ENCODE peak calls at places on chromosomes 13 and 19, in four cellular contexts. O, J, X and G are unnamed samples.

GRCh38 chr13:98945863-98946605 is 31.8 kb downstream of the DOCK9 start:
- DNase-seq in O (no peak), J (no peak), X (no peak), G (no peak)

GRCh38 chr19:27776524-27776923 is 1436.4 kb downstream of the UQCRFS1 start:
- DNase-seq in O (no peak), J (peak), X (no peak), G (no peak)

GRCh38 chr13:43023244-43023931 is at the start of gene DNAJC15:
- DNase-seq in O (peak), J (peak), X (peak), G (no peak)

GRCh38 chr13:91580749-91581148 is 182.3 kb downstream of the GPC5 start:
- DNase-seq in O (no peak), J (no peak), X (no peak), G (no peak)

GRCh38 chr19:48182434-48182833 is 12.0 kb downstream of the ZSWIM9 start:
- DNase-seq in O (no peak), J (no peak), X (no peak), G (no peak)

GRCh38 chr19:35195822-35196221 is 32.7 kb downstream of the FAM187B start:
- DNase-seq in O (no peak), J (peak), X (no peak), G (no peak)

GRCh38 chr13:44004881-44005280 is 125.2 kb downstream of the LACC1 start:
- DNase-seq in O (no peak), J (no peak), X (no peak), G (peak)

GRCh38 chr13:103140001-103140671 is 73.9 kb upstream of the SLC10A2 start:
- DNase-seq in O (no peak), J (peak), X (no peak), G (peak)

GRCh38 chr19:57803265-57803593 is 11.5 kb downstream of the ZNF552 start:
- DNase-seq in O (no peak), J (no peak), X (no peak), G (peak)

GRCh38 chr13:75596657-75597182 is 39.4 kb upstream of the LMO7 start:
- DNase-seq in O (no peak), J (no peak), X (no peak), G (no peak)

GRCh38 chr13:25473864-25474263 is 102.1 kb downstream of the ATP8A2 start:
- DNase-seq in O (no peak), J (no peak), X (no peak), G (no peak)

GRCh38 chr13:30120133-30120822 is 187.1 kb downstream of the KATNAL1 start:
- DNase-seq in O (no peak), J (no peak), X (no peak), G (no peak)

GRCh38 chr19:17457621-17458020 is 3.1 kb downstream of the NXNL1 start:
- DNase-seq in O (no peak), J (no peak), X (no peak), G (no peak)

GRCh38 chr19:30049226-30049625 is 107.2 kb downstream of the URI1 start:
- DNase-seq in O (no peak), J (no peak), X (no peak), G (no peak)

GRCh38 chr19:46728693-46729339 is 11.9 kb upstream of the PRKD2 start:
- DNase-seq in O (peak), J (peak), X (peak), G (no peak)

GRCh38 chr19:51000981-51001380 is 423 bp downstream of the KLK8 start:
- DNase-seq in O (no peak), J (no peak), X (no peak), G (no peak)

GRCh38 chr19:43699506-43700367 is 16.1 kb upstream of the IRGC start:
- DNase-seq in O (peak), J (no peak), X (peak), G (no peak)

GRCh38 chr13:47121092-47121763 is 224.4 kb upstream of the HTR2A start:
- DNase-seq in O (no peak), J (no peak), X (no peak), G (no peak)

GRCh38 chr19:15331419-15332310 is 674 bp downstream of the BRD4 start:
- DNase-seq in O (peak), J (no peak), X (peak), G (peak)

GRCh38 chr19:6372594-6373095 is at the start of gene ALKBH7:
- DNase-seq in O (peak), J (peak), X (peak), G (peak)

GRCh38 chr13:42696191-42696590 is 85.2 kb upstream of the FAM216B start:
- DNase-seq in O (no peak), J (no peak), X (no peak), G (no peak)

GRCh38 chr19:21202865-21203494 is 61.1 kb downstream of the ZNF431 start:
- DNase-seq in O (no peak), J (no peak), X (no peak), G (peak)

GRCh38 chr19:2160384-2160783 is 3.3 kb upstream of the DOT1L start:
- DNase-seq in O (no peak), J (no peak), X (no peak), G (no peak)

GRCh38 chr19:2168619-2169424 is 5.1 kb downstream of the DOT1L start:
- DNase-seq in O (peak), J (peak), X (peak), G (peak)

GRCh38 chr19:2166741-2167738 is 3.3 kb downstream of the DOT1L start:
- DNase-seq in O (peak), J (peak), X (peak), G (peak)

GRCh38 chr19:2167896-2168618 is 4.3 kb downstream of the DOT1L start:
- DNase-seq in O (peak), J (peak), X (peak), G (no peak)

GRCh38 chr19:2164020-2164988 is 571 bp downstream of the DOT1L start:
- DNase-seq in O (no peak), J (no peak), X (no peak), G (no peak)
- TF ChIP-seq POLR2A in O (no peak), J (no peak), X (no peak), G (no peak)

GRCh38 chr13:113106053-113106452 is 462 bp downstream of the F7 start:
- DNase-seq in O (no peak), J (no peak), X (no peak), G (no peak)

GRCh38 chr13:113106666-113107065 is 1.1 kb downstream of the F7 start:
- DNase-seq in O (no peak), J (no peak), X (no peak), G (no peak)

GRCh38 chr13:113103646-113104045 is 1.9 kb upstream of the F7 start:
- DNase-seq in O (no peak), J (no peak), X (no peak), G (no peak)

GRCh38 chr13:113102727-113103126 is 2.9 kb upstream of the F7 start:
- DNase-seq in O (no peak), J (no peak), X (no peak), G (no peak)

DNA sequence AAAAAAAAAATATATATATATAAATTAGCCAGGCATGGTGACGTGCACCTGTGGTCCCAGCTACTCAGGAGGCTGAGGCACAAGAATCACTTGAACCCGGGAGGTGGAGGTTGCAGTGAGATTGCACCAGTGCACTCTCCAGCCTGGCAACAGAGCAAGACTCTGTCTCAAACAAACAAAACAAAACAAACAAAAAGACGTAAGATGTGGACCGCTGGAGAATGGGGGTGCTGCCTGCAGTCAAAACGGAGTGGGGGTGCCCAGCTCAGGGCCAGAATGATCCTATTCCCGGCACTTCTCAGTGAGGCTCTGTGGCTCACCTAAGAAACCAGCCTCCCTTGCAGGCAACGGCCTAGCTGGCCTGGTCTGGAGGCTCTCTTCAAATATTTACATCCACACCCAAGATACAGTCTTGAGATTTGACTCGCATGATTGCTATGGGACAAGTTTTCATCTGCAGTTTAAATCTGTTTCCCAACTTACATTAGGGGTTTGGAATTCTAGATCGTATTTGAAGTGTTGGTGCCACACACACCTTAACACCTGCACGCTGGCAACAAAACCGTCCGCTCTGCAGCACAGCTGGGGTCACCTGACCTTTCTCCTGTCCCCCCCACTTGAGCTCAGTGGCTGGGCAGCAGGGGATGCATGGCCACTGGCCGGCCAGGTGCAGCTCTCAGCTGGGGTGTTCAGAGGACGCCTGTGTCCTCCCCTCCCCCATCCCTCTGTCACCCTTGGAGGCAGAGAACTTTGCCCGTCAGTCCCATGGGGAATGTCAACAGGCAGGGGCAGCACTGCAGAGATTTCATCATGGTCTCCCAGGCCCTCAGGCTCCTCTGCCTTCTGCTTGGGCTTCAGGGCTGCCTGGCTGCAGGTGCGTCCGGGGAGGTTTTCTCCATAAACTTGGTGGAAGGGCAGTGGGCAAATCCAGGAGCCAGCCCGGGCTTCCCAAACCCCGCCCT is at the start of gene F7:
- DNase-seq in O (no peak), J (no peak), X (no peak), G (no peak)
- TF ChIP-seq POLR2A in O (no peak), J (no peak), X (no peak), G (no peak)

GRCh38 chr19:38429811-38430156 is 3.7 kb upstream of the RYR1 start:
- DNase-seq in O (no peak), J (no peak), X (no peak), G (no peak)
- TF ChIP-seq POLR2A in O (no peak), J (no peak), X (no peak), G (no peak)

DNA sequence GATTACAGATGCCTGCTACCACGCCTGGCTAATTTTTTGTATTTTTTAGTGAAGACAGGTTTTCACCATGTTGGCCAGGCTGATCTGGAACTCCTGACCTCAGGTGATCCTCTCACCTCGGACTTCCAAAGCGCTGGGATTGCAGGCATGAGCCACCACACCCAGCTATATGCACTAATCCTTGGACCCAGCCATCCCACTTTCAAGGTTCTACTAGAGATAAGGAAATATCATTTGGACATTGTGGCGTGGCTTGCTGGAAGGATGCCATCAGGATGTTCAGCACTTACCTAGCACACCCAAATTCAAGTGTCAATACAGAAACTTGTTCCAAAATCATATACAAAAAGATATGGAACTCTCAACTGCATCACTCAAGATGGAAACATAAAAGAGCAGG is 136.4 kb downstream of the ABCC4 start:
- DNase-seq in O (no peak), J (no peak), X (no peak), G (no peak)
- TF ChIP-seq POLR2A in O (no peak), J (no peak), X (no peak), G (no peak)

DNA sequence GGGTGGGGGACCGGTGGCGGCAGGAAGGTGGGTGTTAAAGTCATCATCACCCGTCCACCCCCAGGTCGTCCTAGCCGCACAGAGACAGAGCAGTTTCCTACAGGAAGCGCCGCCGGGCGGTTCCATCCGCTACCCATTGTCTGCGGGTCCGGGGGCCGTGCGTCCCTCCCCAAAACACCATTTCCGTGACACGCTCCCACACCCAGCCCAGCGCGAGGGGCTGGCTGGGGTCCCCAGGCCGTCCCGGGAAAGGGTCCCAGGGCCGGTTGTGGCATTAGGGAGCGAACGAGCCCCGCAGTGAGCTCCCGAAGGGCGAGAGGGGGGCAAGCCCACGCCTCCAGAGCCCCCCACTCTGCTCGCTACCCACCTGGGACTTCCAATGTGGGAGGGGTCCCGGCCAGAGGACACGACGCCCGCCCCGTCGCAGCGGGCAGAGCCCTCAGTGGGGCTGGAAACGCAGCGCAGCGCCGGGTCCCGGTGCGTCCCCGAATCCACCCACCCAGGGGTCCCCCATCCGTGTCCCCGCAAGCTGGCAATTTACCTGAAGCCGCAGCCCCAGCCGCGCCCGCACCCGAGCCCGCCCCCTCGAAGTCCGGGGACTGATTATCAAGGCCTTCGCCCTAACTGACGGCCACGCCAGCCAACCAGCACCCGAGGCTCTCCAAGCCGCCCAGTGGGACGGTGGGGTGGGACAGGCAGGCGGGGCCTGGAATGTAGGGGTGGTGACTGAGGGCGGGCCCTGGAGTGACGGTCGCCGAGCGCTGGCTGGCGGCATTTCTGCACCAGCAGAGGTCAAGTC is at the start of gene KANK3:
- DNase-seq in O (peak), J (peak), X (peak), G (peak)
- TF ChIP-seq POLR2A in O (peak), J (peak), X (no peak), G (no peak)

GRCh38 chr19:36850646-36851442 is at the start of gene ZNF345:
- DNase-seq in O (peak), J (peak), X (peak), G (peak)
- TF ChIP-seq POLR2A in O (peak), J (peak), X (no peak), G (peak)

GRCh38 chr19:55606817-55607216 is 1.4 kb downstream of the ZNF865 start:
- DNase-seq in O (no peak), J (no peak), X (no peak), G (no peak)

GRCh38 chr19:55603581-55604292 is 1.7 kb upstream of the ZNF865 start:
- DNase-seq in O (no peak), J (no peak), X (no peak), G (no peak)

GRCh38 chr19:55605637-55606470 is at the start of gene ZNF865:
- DNase-seq in O (peak), J (peak), X (peak), G (peak)

GRCh38 chr19:55606471-55606787 is 982 bp downstream of the ZNF865 start:
- DNase-seq in O (no peak), J (no peak), X (no peak), G (no peak)

DNA sequence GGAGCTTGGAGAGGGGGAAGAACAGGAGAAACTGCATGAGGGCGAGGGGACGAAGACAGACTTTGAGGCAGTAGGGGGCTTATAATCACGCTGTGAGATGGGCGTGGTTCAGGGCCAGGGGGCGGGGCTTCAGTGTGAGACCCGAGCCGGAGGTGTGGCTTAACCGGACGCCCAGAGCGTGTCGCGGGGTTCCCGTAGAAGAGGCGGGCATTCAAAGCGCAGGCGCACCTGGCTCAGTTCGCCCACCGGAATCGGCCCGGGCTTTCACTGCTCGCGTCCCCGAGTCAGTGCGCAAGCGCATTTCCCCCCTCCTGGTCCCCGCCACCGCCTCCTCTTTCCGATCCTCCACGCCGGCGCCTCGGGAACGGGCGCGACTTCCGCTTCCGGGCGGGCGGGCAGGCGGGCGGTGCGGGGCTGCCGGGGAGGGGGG is 225 bp upstream of the ZNF865 start:
- DNase-seq in O (peak), J (peak), X (peak), G (peak)
- TF ChIP-seq POLR2A in O (peak), J (peak), X (no peak), G (no peak)

GRCh38 chr19:54172413-54172763 is 572 bp downstream of the TMC4 start:
- DNase-seq in O (no peak), J (no peak), X (no peak), G (no peak)
- TF ChIP-seq POLR2A in O (no peak), J (no peak), X (no peak), G (no peak)